ENCODE peak calls at places on chromosomes 4 and X, in five cellular contexts. A, B, N, I and H are unnamed samples. For H3K9me3, the result is how much of the 10 kb centered on the place peaks cover.

GRCh38 chr4:188781655-188782054 is 642.4 kb downstream of the TRIML1 start:
- DNase-seq in A (peak), B (peak), N (no peak), I (no peak), H (peak)

GRCh38 chr4:1171306-1172227 is 816 bp downstream of the SPON2 start:
- DNase-seq in A (no peak), B (no peak), N (no peak), I (no peak), H (no peak)

GRCh38 chr4:1544861-1545275 is 138.6 kb upstream of the NKX1-1 start:
- DNase-seq in A (no peak), B (peak), N (no peak), I (no peak), H (no peak)

GRCh38 chrX:138853936-138854335 is 142.4 kb upstream of the FGF13 start:
- DNase-seq in A (no peak), B (no peak), N (no peak), I (no peak), H (no peak)

GRCh38 chr4:5165419-5166369 is 114.4 kb downstream of the STK32B start:
- DNase-seq in A (no peak), B (no peak), N (no peak), I (no peak), H (no peak)

GRCh38 chrX:39499996-39500395 is 597.8 kb downstream of the BCOR start:
- DNase-seq in A (no peak), B (no peak), N (no peak), I (no peak), H (no peak)

GRCh38 chrX:118346258-118347094 is 570 bp downstream of the WDR44 start:
- DNase-seq in A (peak), B (peak), N (peak), I (peak), H (peak)

GRCh38 chr4:142708231-142708630 is 137.9 kb downstream of the INPP4B start:
- DNase-seq in A (no peak), B (no peak), N (no peak), I (no peak), H (no peak)

GRCh38 chr4:6767725-6768538 is 14.6 kb upstream of the KIAA0232 start:
- DNase-seq in A (peak), B (no peak), N (no peak), I (no peak), H (no peak)

GRCh38 chr4:6767341-6767724 is 15.2 kb upstream of the KIAA0232 start:
- DNase-seq in A (no peak), B (no peak), N (no peak), I (no peak), H (no peak)

GRCh38 chr4:6765703-6766102 is 16.8 kb upstream of the KIAA0232 start:
- DNase-seq in A (no peak), B (no peak), N (no peak), I (no peak), H (no peak)

GRCh38 chr4:6763330-6763851 is 19.1 kb upstream of the KIAA0232 start:
- DNase-seq in A (no peak), B (no peak), N (no peak), I (no peak), H (no peak)

GRCh38 chr4:6764976-6765620 is 17.4 kb upstream of the KIAA0232 start:
- DNase-seq in A (no peak), B (no peak), N (no peak), I (no peak), H (no peak)
- TF ChIP-seq CTCF in A (no peak), B (no peak), N (no peak), I (no peak), H (no peak)

GRCh38 chr4:87910795-87911194 is 64.7 kb upstream of the SPP1 start:
- DNase-seq in A (no peak), B (no peak), N (no peak), I (no peak), H (no peak)
- H3K4me3 ChIP-seq in A (no peak), B (no peak), N (no peak), I (no peak), H (no peak)

DNA sequence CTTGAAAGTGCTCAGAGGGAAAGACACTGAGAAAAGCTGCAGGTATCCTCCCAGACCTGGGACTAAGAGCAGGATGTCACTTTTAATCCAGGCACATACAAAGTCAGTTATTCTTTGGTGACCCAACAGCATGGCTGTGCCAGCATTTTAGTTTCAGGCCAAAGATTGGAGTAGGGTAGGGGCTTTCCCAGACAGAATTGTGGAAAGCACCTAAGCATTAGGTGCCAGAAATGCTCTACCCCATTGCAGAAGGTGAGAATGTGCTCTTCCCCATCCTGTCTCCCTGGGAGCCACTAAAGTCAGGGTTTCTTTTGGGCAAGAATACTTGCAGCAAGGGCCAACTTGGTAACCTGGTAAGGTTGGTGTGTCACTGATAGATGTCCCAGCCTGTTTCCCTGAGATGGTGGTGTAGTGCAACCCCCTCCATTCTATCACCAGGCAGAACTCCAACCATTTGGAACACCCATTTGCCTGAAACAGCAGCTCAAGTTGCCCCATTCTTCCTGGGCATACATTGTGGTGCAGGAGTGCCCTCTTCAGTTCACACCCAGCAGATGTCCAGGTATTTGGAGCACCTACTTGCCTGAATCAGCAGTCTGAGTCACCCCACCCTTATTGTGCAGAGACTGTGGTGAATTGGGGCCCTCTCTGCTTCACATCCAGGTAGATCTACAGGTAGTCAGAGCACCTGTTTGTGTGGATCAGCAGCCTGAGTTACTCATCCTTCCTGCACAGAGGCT is 183.5 kb downstream of the ZC4H2 start:
- DNase-seq in A (no peak), B (no peak), N (no peak), I (no peak), H (no peak)
- H3K9me3 ChIP-seq in A (under half), B (under half), N (under half), I (under half), H (under half)

DNA sequence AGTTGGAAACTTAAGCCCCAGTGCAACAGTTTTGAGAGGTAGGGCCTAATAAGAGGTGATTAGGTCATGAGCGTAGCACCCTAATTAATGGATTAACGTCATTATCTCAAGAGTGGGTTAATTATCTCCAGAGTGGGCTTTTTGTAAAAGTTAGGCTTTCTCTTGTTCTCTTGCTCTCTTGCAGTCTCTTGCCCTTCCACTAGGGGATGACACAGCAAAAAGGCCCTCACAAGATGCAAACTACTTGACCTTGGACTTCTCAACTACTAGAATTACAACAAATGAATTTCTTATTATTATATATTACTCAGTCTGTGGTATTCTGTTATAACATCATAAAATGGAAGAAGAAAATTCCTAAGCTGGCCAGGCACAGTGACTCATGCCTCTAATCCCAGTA is 22.1 kb upstream of the NDST3 start:
- DNase-seq in A (no peak), B (no peak), N (no peak), I (no peak), H (no peak)
- TF ChIP-seq CTCF in A (no peak), B (no peak), N (no peak), I (peak), H (peak)

DNA sequence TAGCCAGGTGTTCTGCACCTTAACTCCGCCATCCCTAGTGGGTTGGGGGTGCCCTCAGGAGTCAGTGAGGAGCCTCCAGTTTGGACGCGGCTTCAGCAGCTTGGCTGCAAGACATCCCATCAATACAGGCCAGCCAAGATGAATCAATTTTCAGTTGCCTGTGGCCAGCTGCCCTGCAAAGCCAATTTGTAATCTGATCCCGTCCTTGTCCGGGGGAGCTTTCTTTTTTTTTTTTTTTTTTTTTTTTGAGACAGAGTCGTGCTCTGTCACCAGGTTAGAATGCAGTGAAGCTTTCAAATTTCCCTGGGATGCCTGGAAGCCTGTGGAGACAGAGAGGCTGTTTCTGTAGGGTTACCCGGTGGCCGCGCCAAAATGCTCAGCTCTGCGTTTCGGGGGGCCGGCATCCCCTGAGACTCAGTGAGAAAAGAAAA is 192.5 kb downstream of the ASMT start:
- DNase-seq in A (no peak), B (no peak), N (no peak), I (no peak), H (no peak)
- H3K4me3 ChIP-seq in A (no peak), B (no peak), N (no peak), I (no peak), H (no peak)

DNA sequence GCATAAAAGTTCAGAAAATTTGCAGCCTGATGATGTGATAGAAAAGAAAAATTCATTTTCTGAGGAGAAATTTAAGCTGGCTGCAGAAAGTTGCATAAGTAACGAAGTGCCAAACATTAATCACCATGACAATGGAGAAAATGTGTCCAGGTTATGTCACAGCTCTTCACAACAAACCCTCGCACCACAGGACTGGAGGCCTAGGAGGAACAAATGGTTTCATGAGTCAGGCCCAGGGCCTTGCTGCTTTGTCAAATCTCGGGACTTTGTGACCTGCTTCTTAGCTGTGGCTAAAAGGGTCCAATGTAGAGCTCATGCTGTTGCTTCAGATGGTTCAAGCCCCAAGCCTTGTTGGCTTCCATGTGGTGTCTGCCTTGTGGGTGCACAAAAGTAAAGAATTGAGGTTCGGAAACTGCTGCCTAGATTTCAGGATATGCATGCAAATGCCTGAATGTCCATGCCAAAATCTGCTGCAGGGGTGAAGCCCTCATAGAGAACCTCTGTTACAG is 527.4 kb downstream of the SH3BGRL start:
- DNase-seq in A (no peak), B (no peak), N (no peak), I (no peak), H (no peak)
- H3K9me3 ChIP-seq in A (under half), B (under half), N (under half), I (under half), H (under half)